ENCODE peak calls at places on chromosomes 5 and 9, in five cellular contexts. O is IMR-90, Z is mesendoderm, K is mesenchymal stem cell, W is neuronal stem cell. J is an unnamed sample.

GRCh38 chr9:5773324-5773999 is 59.5 kb downstream of the ERMP1 start:
- DNase-seq in W (no peak), Z (peak; percentile 20), K (no peak), O (no peak), J (no peak)

GRCh38 chr5:2719332-2719731 is 32.1 kb downstream of the IRX2 start:
- DNase-seq in Z (no peak), W (no peak), K (no peak), O (no peak), J (no peak)

GRCh38 chr5:6362846-6363245 is 15.5 kb downstream of the MED10 start:
- DNase-seq in W (no peak), O (no peak), Z (no peak), K (no peak), J (no peak)

GRCh38 chr5:120314201-120314600 is 149.9 kb upstream of the PRR16 start:
- DNase-seq in K (no peak), W (no peak), O (peak; percentile 44), Z (no peak), J (no peak)

GRCh38 chr5:88732862-88733261 is 150.1 kb downstream of the MEF2C start:
- DNase-seq in W (no peak), O (no peak), K (no peak), Z (no peak), J (no peak)

GRCh38 chr9:134544388-134545212 is 97.0 kb upstream of the COL5A1 start:
- DNase-seq in K (peak; percentile 85), O (peak; percentile 73), W (peak; percentile 57), Z (peak; percentile 90), J (peak; percentile 76)

GRCh38 chr9:15218994-15219393 is 88.0 kb downstream of the TTC39B start:
- DNase-seq in W (no peak), K (no peak), Z (no peak), O (no peak), J (no peak)

GRCh38 chr5:123389794-123390193 is 33.4 kb downstream of the CEP120 start:
- DNase-seq in K (no peak), O (no peak), Z (no peak), W (no peak), J (no peak)

GRCh38 chr9:116873441-116873840 is 186.3 kb downstream of the TRIM32 start:
- DNase-seq in W (no peak), K (no peak), O (no peak), Z (no peak), J (no peak)
- H4K8ac ChIP-seq in W (no peak overlapping the region), K (no peak overlapping the region), O (no peak overlapping the region), Z (no peak overlapping the region), J (no peak overlapping the region)

DNA sequence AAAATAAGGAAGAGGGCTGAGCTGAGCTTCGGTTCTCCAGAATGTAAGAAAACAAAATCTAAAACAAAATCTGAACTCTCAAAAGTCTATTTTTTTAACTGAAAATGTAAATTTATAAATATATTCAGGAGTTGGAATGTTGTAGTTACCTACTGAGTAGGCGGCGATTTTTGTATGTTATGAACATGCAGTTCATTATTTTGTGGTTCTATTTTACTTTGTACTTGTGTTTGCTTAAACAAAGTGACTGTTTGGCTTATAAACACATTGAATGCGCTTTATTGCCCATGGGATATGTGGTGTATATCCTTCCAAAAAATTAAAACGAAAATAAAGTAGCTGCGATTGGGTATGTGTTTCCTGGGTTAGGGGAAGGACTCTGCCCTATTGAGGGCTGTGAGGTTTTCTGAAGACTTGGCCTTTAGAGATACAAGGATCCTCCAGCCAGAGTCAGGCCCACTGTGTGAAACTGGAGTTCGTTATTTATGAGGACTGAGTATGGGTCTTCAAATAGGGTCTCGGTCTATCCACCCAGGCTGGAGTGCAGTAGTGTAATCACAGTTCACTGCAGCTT is 3.8 kb downstream of the EGR1 start:
- DNase-seq in Z (peak; percentile 51), W (no peak), O (peak; percentile 82), K (no peak), J (no peak)
- H4K8ac ChIP-seq in Z (no peak overlapping the region), W (no peak overlapping the region), O (no peak overlapping the region), K (no peak overlapping the region), J (no peak overlapping the region)

DNA sequence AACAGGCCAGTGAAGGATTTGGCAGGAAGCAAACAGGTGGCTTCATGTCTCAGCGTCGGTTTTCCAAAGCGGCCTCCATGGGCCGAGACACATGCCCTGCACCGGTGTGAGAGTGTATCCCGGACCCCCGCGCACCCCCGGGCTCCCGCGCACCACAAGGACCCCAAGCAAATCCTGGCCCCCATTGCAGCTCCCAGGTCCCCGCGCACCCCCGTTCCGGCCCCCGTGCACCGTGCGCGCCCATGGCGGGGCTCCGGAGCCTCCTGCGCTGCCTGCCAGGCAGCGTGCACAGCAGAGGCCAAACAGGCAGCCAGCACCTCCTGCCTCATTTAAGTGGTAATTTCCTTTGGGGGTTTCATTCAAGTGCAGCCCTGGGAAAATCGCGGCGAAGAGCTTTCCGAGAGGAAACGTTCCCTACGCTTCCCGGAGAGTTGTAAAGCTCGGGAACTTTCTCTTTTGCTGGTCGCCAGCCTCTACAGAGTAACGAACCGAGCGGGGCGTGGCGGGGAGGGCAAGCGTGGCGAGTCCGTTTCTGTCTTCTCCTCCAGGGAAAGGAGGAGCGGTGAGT is 145.5 kb upstream of the SLC24A2 start:
- DNase-seq in O (peak; percentile 1), Z (peak; percentile 64), W (no peak), K (peak; percentile 61), J (peak; percentile 78)
- H4K8ac ChIP-seq in O (no peak overlapping the region), Z (no peak overlapping the region), W (no peak overlapping the region), K (no peak overlapping the region), J (no peak overlapping the region)

GRCh38 chr5:80168388-80169028 is 87.3 kb downstream of the SERINC5 start:
- DNase-seq in Z (no peak), O (no peak), K (no peak), W (no peak), J (no peak)
- H4K8ac ChIP-seq in Z (no peak overlapping the region), O (no peak overlapping the region), K (no peak overlapping the region), W (no peak overlapping the region), J (no peak overlapping the region)

GRCh38 chr9:89311346-89312153 is 555 bp downstream of the CKS2 start:
- DNase-seq in W (no peak), K (peak; percentile 34), Z (no peak), O (no peak), J (no peak)

GRCh38 chr9:89309166-89309565 is 1.8 kb upstream of the CKS2 start:
- DNase-seq in Z (peak; percentile 65), O (no peak), W (no peak), K (no peak), J (no peak)

GRCh38 chr9:89310486-89311345 is at the start of gene CKS2:
- DNase-seq in W (peak; percentile 100), K (peak; percentile 100), O (peak; percentile 100), Z (peak; percentile 100), J (peak; percentile 100)

GRCh38 chr9:89312154-89312616 is 1.2 kb downstream of the CKS2 start:
- DNase-seq in W (no peak), Z (peak; percentile 59), K (peak; percentile 51), O (no peak), J (no peak)

DNA sequence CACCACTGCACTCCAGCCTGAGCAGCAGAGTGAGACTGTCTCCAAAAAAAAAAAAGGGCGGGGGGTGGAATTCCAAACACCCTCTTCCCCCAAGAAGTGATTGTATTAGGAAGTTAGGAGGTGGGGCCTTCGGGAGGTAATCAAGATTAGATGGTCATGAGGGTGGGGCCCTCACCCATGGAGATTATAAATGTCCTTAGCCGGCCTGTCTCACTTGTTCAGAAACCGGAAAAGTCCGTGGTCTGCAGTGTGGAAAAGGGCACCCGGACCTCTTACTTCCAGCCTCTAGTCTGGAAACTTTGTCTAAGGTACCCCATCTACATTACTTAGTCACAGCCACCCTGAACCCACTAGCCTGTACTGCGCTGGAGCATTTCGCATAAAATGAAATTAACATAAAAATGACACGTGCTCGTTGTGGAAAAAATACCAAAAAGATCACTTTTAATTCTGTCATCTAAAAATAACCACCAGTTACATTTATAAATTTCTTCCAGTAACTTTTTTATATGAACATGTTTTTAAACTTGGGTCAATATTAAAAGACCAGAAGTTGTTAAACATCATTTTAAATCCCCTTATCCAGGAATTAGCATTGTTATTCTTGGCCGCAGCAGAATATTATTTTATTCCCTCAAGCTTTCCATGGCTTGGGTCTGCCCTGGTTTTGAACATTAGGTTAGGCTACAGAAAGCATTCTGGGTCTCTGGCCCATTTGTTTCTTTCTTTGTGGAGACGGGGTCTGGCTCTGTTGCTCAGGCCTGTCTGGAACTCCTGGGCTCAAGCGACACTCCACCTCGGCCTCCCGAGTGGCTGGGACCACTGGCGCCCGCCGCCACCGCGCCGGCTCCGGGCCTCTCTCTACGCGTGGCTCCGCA is 1.1 kb upstream of the CKS2 start:
- DNase-seq in W (no peak), K (peak; percentile 23), O (no peak), Z (peak; percentile 88), J (no peak)
- H4K8ac ChIP-seq in W (no peak overlapping the region), K (peak overlapping the region; percentile 96), O (peak overlapping the region; percentile 99), Z (peak overlapping the region; percentile 100), J (no peak overlapping the region)

J was measured in H9.